ENCODE peak calls at places on chromosomes 3 and 15, in nine cellular contexts. One of them, this sample, is unnamed.

GRCh38 chr3:37909067-37909911 is 47.6 kb downstream of the CTDSPL start:
- DNase-seq in right lobe of liver: no peak
- DNase-seq in OCI-LY7: no peak
- DNase-seq in body of pancreas: no peak
- DNase-seq in activated B cell treated with CpG ODN at 0.5 μM for 24 hours: no peak
- DNase-seq in endothelial cell: no peak
- DNase-seq in ovary: no peak
- DNase-seq in neural crest cell: no peak
- DNase-seq in foreskin fibroblast: no peak
- DNase-seq in this sample: no peak

GRCh38 chr3:76547674-76548073 is 492.2 kb upstream of the ROBO2 start:
- DNase-seq in right lobe of liver: no peak
- DNase-seq in OCI-LY7: no peak
- DNase-seq in body of pancreas: no peak
- DNase-seq in activated B cell treated with CpG ODN at 0.5 μM for 24 hours: no peak
- DNase-seq in endothelial cell: no peak
- DNase-seq in ovary: no peak
- DNase-seq in neural crest cell: no peak
- DNase-seq in foreskin fibroblast: no peak
- DNase-seq in this sample: no peak

GRCh38 chr3:71050133-71050520 is 533.4 kb downstream of the FOXP1 start:
- DNase-seq in right lobe of liver: no peak
- DNase-seq in OCI-LY7: no peak
- DNase-seq in body of pancreas: no peak
- DNase-seq in activated B cell treated with CpG ODN at 0.5 μM for 24 hours: no peak
- DNase-seq in endothelial cell: no peak
- DNase-seq in ovary: no peak
- DNase-seq in neural crest cell: no peak
- DNase-seq in foreskin fibroblast: no peak
- DNase-seq in this sample: no peak

GRCh38 chr3:184260571-184261269 is 633 bp downstream of the CAMK2N2 start:
- DNase-seq in right lobe of liver: peak
- DNase-seq in OCI-LY7: no peak
- DNase-seq in body of pancreas: peak
- DNase-seq in activated B cell treated with CpG ODN at 0.5 μM for 24 hours: no peak
- DNase-seq in endothelial cell: no peak
- DNase-seq in ovary: no peak
- DNase-seq in neural crest cell: no peak
- DNase-seq in foreskin fibroblast: no peak
- DNase-seq in this sample: no peak

GRCh38 chr15:27061739-27062138 is 90.8 kb downstream of the GABRG3 start:
- DNase-seq in right lobe of liver: no peak
- DNase-seq in OCI-LY7: no peak
- DNase-seq in body of pancreas: no peak
- DNase-seq in activated B cell treated with CpG ODN at 0.5 μM for 24 hours: no peak
- DNase-seq in endothelial cell: no peak
- DNase-seq in ovary: no peak
- DNase-seq in neural crest cell: no peak
- DNase-seq in foreskin fibroblast: no peak
- DNase-seq in this sample: no peak

GRCh38 chr3:36380171-36381031 is at the start of gene STAC:
- DNase-seq in right lobe of liver: no peak
- DNase-seq in OCI-LY7: no peak
- DNase-seq in body of pancreas: peak
- DNase-seq in activated B cell treated with CpG ODN at 0.5 μM for 24 hours: no peak
- DNase-seq in endothelial cell: peak
- DNase-seq in ovary: no peak
- DNase-seq in neural crest cell: peak
- DNase-seq in foreskin fibroblast: no peak
- DNase-seq in this sample: peak

GRCh38 chr3:99901200-99901926 is 83.7 kb downstream of the CMSS1 start:
- DNase-seq in right lobe of liver: no peak
- DNase-seq in OCI-LY7: no peak
- DNase-seq in body of pancreas: no peak
- DNase-seq in activated B cell treated with CpG ODN at 0.5 μM for 24 hours: no peak
- DNase-seq in endothelial cell: no peak
- DNase-seq in ovary: no peak
- DNase-seq in neural crest cell: no peak
- DNase-seq in foreskin fibroblast: peak
- DNase-seq in this sample: no peak

GRCh38 chr3:119808843-119809242 is 26.9 kb downstream of the NR1I2 start:
- DNase-seq in right lobe of liver: peak
- DNase-seq in OCI-LY7: no peak
- DNase-seq in body of pancreas: no peak
- DNase-seq in activated B cell treated with CpG ODN at 0.5 μM for 24 hours: no peak
- DNase-seq in endothelial cell: no peak
- DNase-seq in ovary: no peak
- DNase-seq in neural crest cell: no peak
- DNase-seq in foreskin fibroblast: no peak
- DNase-seq in this sample: no peak

GRCh38 chr3:95721938-95722337 is 1092.5 kb upstream of the EPHA6 start:
- DNase-seq in right lobe of liver: no peak
- DNase-seq in OCI-LY7: no peak
- DNase-seq in body of pancreas: no peak
- DNase-seq in activated B cell treated with CpG ODN at 0.5 μM for 24 hours: no peak
- DNase-seq in endothelial cell: no peak
- DNase-seq in ovary: no peak
- DNase-seq in neural crest cell: no peak
- DNase-seq in foreskin fibroblast: no peak
- DNase-seq in this sample: no peak

GRCh38 chr15:29226431-29227216 is 43.0 kb downstream of the NSMCE3 start:
- DNase-seq in right lobe of liver: no peak
- DNase-seq in OCI-LY7: no peak
- DNase-seq in body of pancreas: no peak
- DNase-seq in activated B cell treated with CpG ODN at 0.5 μM for 24 hours: no peak
- DNase-seq in endothelial cell: no peak
- DNase-seq in ovary: no peak
- DNase-seq in neural crest cell: no peak
- DNase-seq in foreskin fibroblast: no peak
- DNase-seq in this sample: no peak

GRCh38 chr15:64009798-64010241 is 36.5 kb downstream of the DAPK2 start:
- DNase-seq in right lobe of liver: no peak
- DNase-seq in OCI-LY7: peak
- DNase-seq in body of pancreas: no peak
- DNase-seq in activated B cell treated with CpG ODN at 0.5 μM for 24 hours: no peak
- DNase-seq in endothelial cell: no peak
- DNase-seq in ovary: no peak
- DNase-seq in neural crest cell: no peak
- DNase-seq in foreskin fibroblast: peak
- DNase-seq in this sample: no peak

GRCh38 chr3:37741644-37742043 is 120.0 kb upstream of the CTDSPL start:
- DNase-seq in right lobe of liver: peak
- DNase-seq in OCI-LY7: peak
- DNase-seq in body of pancreas: peak
- DNase-seq in activated B cell treated with CpG ODN at 0.5 μM for 24 hours: no peak
- DNase-seq in endothelial cell: peak
- DNase-seq in ovary: no peak
- DNase-seq in neural crest cell: no peak
- DNase-seq in foreskin fibroblast: no peak
- DNase-seq in this sample: no peak

GRCh38 chr3:63523100-63523499 is 129.4 kb upstream of the SNTN start:
- DNase-seq in right lobe of liver: no peak
- DNase-seq in OCI-LY7: no peak
- DNase-seq in body of pancreas: no peak
- DNase-seq in activated B cell treated with CpG ODN at 0.5 μM for 24 hours: no peak
- DNase-seq in endothelial cell: no peak
- DNase-seq in ovary: no peak
- DNase-seq in neural crest cell: no peak
- DNase-seq in foreskin fibroblast: no peak
- DNase-seq in this sample: no peak

GRCh38 chr3:97841956-97842355 is 20.1 kb downstream of the CRYBG3 start:
- DNase-seq in right lobe of liver: no peak
- DNase-seq in OCI-LY7: no peak
- DNase-seq in body of pancreas: no peak
- DNase-seq in activated B cell treated with CpG ODN at 0.5 μM for 24 hours: no peak
- DNase-seq in endothelial cell: no peak
- DNase-seq in ovary: no peak
- DNase-seq in neural crest cell: no peak
- DNase-seq in foreskin fibroblast: no peak
- DNase-seq in this sample: no peak

GRCh38 chr3:48403533-48404439 is 26.1 kb downstream of the PLXNB1 start:
- DNase-seq in right lobe of liver: no peak
- DNase-seq in OCI-LY7: no peak
- DNase-seq in body of pancreas: peak
- DNase-seq in activated B cell treated with CpG ODN at 0.5 μM for 24 hours: no peak
- DNase-seq in endothelial cell: peak
- DNase-seq in ovary: no peak
- DNase-seq in neural crest cell: no peak
- DNase-seq in foreskin fibroblast: no peak
- DNase-seq in this sample: no peak
- TF ChIP-seq CTCF in right lobe of liver: no peak
- TF ChIP-seq CTCF in OCI-LY7: no peak
- TF ChIP-seq CTCF in body of pancreas: no peak
- TF ChIP-seq CTCF in activated B cell treated with CpG ODN at 0.5 μM for 24 hours: no peak
- TF ChIP-seq CTCF in endothelial cell: no peak
- TF ChIP-seq CTCF in ovary: no peak
- TF ChIP-seq CTCF in neural crest cell: no peak
- TF ChIP-seq CTCF in foreskin fibroblast: no peak
- TF ChIP-seq CTCF in this sample: no peak

GRCh38 chr15:55858661-55859060 is 115.7 kb upstream of the PRTG start:
- DNase-seq in right lobe of liver: no peak
- DNase-seq in OCI-LY7: no peak
- DNase-seq in body of pancreas: no peak
- DNase-seq in activated B cell treated with CpG ODN at 0.5 μM for 24 hours: no peak
- DNase-seq in endothelial cell: no peak
- DNase-seq in ovary: no peak
- DNase-seq in neural crest cell: no peak
- DNase-seq in foreskin fibroblast: peak
- DNase-seq in this sample: no peak

GRCh38 chr15:55863911-55864310 is 121.0 kb upstream of the PRTG start:
- DNase-seq in right lobe of liver: no peak
- DNase-seq in OCI-LY7: no peak
- DNase-seq in body of pancreas: no peak
- DNase-seq in activated B cell treated with CpG ODN at 0.5 μM for 24 hours: no peak
- DNase-seq in endothelial cell: no peak
- DNase-seq in ovary: no peak
- DNase-seq in neural crest cell: no peak
- DNase-seq in foreskin fibroblast: no peak
- DNase-seq in this sample: no peak

GRCh38 chr15:55859681-55860080 is 116.7 kb upstream of the PRTG start:
- DNase-seq in right lobe of liver: no peak
- DNase-seq in OCI-LY7: no peak
- DNase-seq in body of pancreas: no peak
- DNase-seq in activated B cell treated with CpG ODN at 0.5 μM for 24 hours: no peak
- DNase-seq in endothelial cell: no peak
- DNase-seq in ovary: no peak
- DNase-seq in neural crest cell: no peak
- DNase-seq in foreskin fibroblast: no peak
- DNase-seq in this sample: no peak

GRCh38 chr15:55856506-55856905 is 113.6 kb upstream of the PRTG start:
- DNase-seq in right lobe of liver: no peak
- DNase-seq in OCI-LY7: no peak
- DNase-seq in body of pancreas: no peak
- DNase-seq in activated B cell treated with CpG ODN at 0.5 μM for 24 hours: no peak
- DNase-seq in endothelial cell: peak
- DNase-seq in ovary: no peak
- DNase-seq in neural crest cell: no peak
- DNase-seq in foreskin fibroblast: peak
- DNase-seq in this sample: no peak

GRCh38 chr15:55861115-55861514 is 118.2 kb upstream of the PRTG start:
- DNase-seq in right lobe of liver: no peak
- DNase-seq in OCI-LY7: no peak
- DNase-seq in body of pancreas: no peak
- DNase-seq in activated B cell treated with CpG ODN at 0.5 μM for 24 hours: no peak
- DNase-seq in endothelial cell: no peak
- DNase-seq in ovary: no peak
- DNase-seq in neural crest cell: no peak
- DNase-seq in foreskin fibroblast: no peak
- DNase-seq in this sample: no peak
- TF ChIP-seq CTCF in right lobe of liver: no peak
- TF ChIP-seq CTCF in OCI-LY7: no peak
- TF ChIP-seq CTCF in body of pancreas: no peak
- TF ChIP-seq CTCF in activated B cell treated with CpG ODN at 0.5 μM for 24 hours: no peak
- TF ChIP-seq CTCF in endothelial cell: no peak
- TF ChIP-seq CTCF in ovary: no peak
- TF ChIP-seq CTCF in neural crest cell: no peak
- TF ChIP-seq CTCF in foreskin fibroblast: no peak
- TF ChIP-seq CTCF in this sample: no peak

GRCh38 chr3:150778793-150779401 is 15.9 kb upstream of the SIAH2 start:
- DNase-seq in right lobe of liver: no peak
- DNase-seq in OCI-LY7: no peak
- DNase-seq in body of pancreas: no peak
- DNase-seq in activated B cell treated with CpG ODN at 0.5 μM for 24 hours: no peak
- DNase-seq in endothelial cell: no peak
- DNase-seq in ovary: no peak
- DNase-seq in neural crest cell: no peak
- DNase-seq in foreskin fibroblast: no peak
- DNase-seq in this sample: no peak

GRCh38 chr3:150771600-150771999 is 8.6 kb upstream of the SIAH2 start:
- DNase-seq in right lobe of liver: peak
- DNase-seq in OCI-LY7: no peak
- DNase-seq in body of pancreas: no peak
- DNase-seq in activated B cell treated with CpG ODN at 0.5 μM for 24 hours: no peak
- DNase-seq in endothelial cell: no peak
- DNase-seq in ovary: no peak
- DNase-seq in neural crest cell: no peak
- DNase-seq in foreskin fibroblast: no peak
- DNase-seq in this sample: no peak

GRCh38 chr3:150779402-150779858 is 16.5 kb upstream of the SIAH2 start:
- DNase-seq in right lobe of liver: no peak
- DNase-seq in OCI-LY7: no peak
- DNase-seq in body of pancreas: no peak
- DNase-seq in activated B cell treated with CpG ODN at 0.5 μM for 24 hours: no peak
- DNase-seq in endothelial cell: peak
- DNase-seq in ovary: no peak
- DNase-seq in neural crest cell: no peak
- DNase-seq in foreskin fibroblast: no peak
- DNase-seq in this sample: no peak

GRCh38 chr3:150773616-150774192 is 10.7 kb upstream of the SIAH2 start:
- DNase-seq in right lobe of liver: peak
- DNase-seq in OCI-LY7: no peak
- DNase-seq in body of pancreas: no peak
- DNase-seq in activated B cell treated with CpG ODN at 0.5 μM for 24 hours: no peak
- DNase-seq in endothelial cell: no peak
- DNase-seq in ovary: no peak
- DNase-seq in neural crest cell: no peak
- DNase-seq in foreskin fibroblast: no peak
- DNase-seq in this sample: no peak

GRCh38 chr3:150775001-150775599 is 12.1 kb upstream of the SIAH2 start:
- DNase-seq in right lobe of liver: no peak
- DNase-seq in OCI-LY7: no peak
- DNase-seq in body of pancreas: no peak
- DNase-seq in activated B cell treated with CpG ODN at 0.5 μM for 24 hours: no peak
- DNase-seq in endothelial cell: no peak
- DNase-seq in ovary: no peak
- DNase-seq in neural crest cell: no peak
- DNase-seq in foreskin fibroblast: peak
- DNase-seq in this sample: no peak
- TF ChIP-seq CTCF in right lobe of liver: no peak
- TF ChIP-seq CTCF in OCI-LY7: no peak
- TF ChIP-seq CTCF in body of pancreas: no peak
- TF ChIP-seq CTCF in activated B cell treated with CpG ODN at 0.5 μM for 24 hours: no peak
- TF ChIP-seq CTCF in endothelial cell: no peak
- TF ChIP-seq CTCF in ovary: no peak
- TF ChIP-seq CTCF in neural crest cell: no peak
- TF ChIP-seq CTCF in foreskin fibroblast: no peak
- TF ChIP-seq CTCF in this sample: no peak

DNA sequence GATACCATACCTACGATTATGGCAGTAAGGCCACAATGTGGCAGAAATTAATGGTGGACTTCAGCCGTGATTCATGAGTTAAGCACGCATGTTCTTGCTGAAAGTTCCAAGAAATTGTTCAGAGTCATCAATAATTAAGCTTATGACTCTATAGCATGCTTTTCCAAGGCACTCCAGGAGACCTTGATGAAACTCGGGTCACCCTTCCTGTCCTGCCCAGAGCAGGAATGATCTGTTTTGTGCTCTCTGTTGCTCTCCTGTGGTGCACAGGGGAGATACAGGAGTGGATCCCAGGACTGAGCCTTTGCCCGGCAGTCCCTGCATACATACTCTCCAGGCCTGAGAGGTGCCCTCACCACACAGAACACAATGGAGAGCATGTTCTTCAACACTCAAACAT is 141.6 kb upstream of the SLC2A2 start:
- DNase-seq in right lobe of liver: peak
- DNase-seq in OCI-LY7: no peak
- DNase-seq in body of pancreas: peak
- DNase-seq in activated B cell treated with CpG ODN at 0.5 μM for 24 hours: no peak
- DNase-seq in endothelial cell: peak
- DNase-seq in ovary: no peak
- DNase-seq in neural crest cell: no peak
- DNase-seq in foreskin fibroblast: no peak
- DNase-seq in this sample: no peak
- TF ChIP-seq CTCF in right lobe of liver: peak
- TF ChIP-seq CTCF in OCI-LY7: peak
- TF ChIP-seq CTCF in body of pancreas: peak
- TF ChIP-seq CTCF in activated B cell treated with CpG ODN at 0.5 μM for 24 hours: no peak
- TF ChIP-seq CTCF in endothelial cell: no peak
- TF ChIP-seq CTCF in ovary: no peak
- TF ChIP-seq CTCF in neural crest cell: peak
- TF ChIP-seq CTCF in foreskin fibroblast: peak
- TF ChIP-seq CTCF in this sample: no peak

This sample was measured in mesothelial cell of epicardium.